ENCODE peak calls at places on chromosome 6, in nine cellular contexts. I is T-cell; G is AG08395; Y is psoas muscle; R is stimulated activated CD8-positive, alpha-beta memory T cell treated with anti-CD3 and anti-CD28 coated beads, Interleukin-12 subunit alpha, Interleukin-12 subunit beta, amount 100 ng/mL, for 4 hours; Q is glomerular endothelial cell; P is tibial artery; S is EH; J is CD4-positive, alpha-beta T cell. E is an unnamed sample.

GRCh38 chr6:16770701-16771569 is 9.7 kb upstream of the ATXN1 start:
- DNase-seq in I (peak; percentile 79), G (peak; percentile 71), Y (peak; percentile 90), R (peak; percentile 51), Q (no peak), P (peak; percentile 88), S (peak; percentile 75), J (peak; percentile 68), E (no peak)

GRCh38 chr6:166572370-166573261 is 13.9 kb downstream of the RAMACL start:
- DNase-seq in I (no peak), G (peak; percentile 27), Y (no peak), R (no peak), Q (no peak), P (no peak), S (peak; percentile 62), J (no peak), E (peak; percentile 81)

GRCh38 chr6:2507016-2507415 is 243.7 kb downstream of the MYLK4 start:
- DNase-seq in I (no peak), G (no peak), Y (no peak), R (no peak), Q (no peak), P (no peak), S (no peak), J (no peak), E (no peak)

GRCh38 chr6:169370054-169370453 is 116.4 kb upstream of the THBS2 start:
- DNase-seq in I (no peak), G (no peak), Y (no peak), R (no peak), Q (no peak), P (no peak), S (no peak), J (no peak), E (peak; percentile 24)

GRCh38 chr6:19231878-19232519 is 605.2 kb upstream of the ID4 start:
- DNase-seq in I (no peak), G (no peak), Y (no peak), R (no peak), Q (no peak), P (no peak), S (no peak), J (no peak), E (no peak)

GRCh38 chr6:141260627-141261015 is 872.1 kb upstream of the GJE1 start:
- DNase-seq in I (no peak), G (no peak), Y (peak; percentile 44), R (no peak), Q (no peak), P (no peak), S (no peak), J (no peak), E (no peak)

GRCh38 chr6:105193647-105194046 is 13.8 kb upstream of the POPDC3 start:
- DNase-seq in I (no peak), G (peak; percentile 75), Y (no peak), R (no peak), Q (no peak), P (no peak), S (peak; percentile 85), J (no peak), E (peak; percentile 63)

GRCh38 chr6:34586327-34587040 is 30.4 kb upstream of the SPDEF start:
- DNase-seq in I (no peak), G (no peak), Y (no peak), R (no peak), Q (no peak), P (peak; percentile 58), S (no peak), J (no peak), E (no peak)

GRCh38 chr6:24899647-24900325 is 36.0 kb downstream of the RIPOR2 start:
- DNase-seq in I (no peak), G (no peak), Y (no peak), R (no peak), Q (no peak), P (no peak), S (no peak), J (peak; percentile 65), E (no peak)

GRCh38 chr6:129860901-129861665 is at the start of gene TMEM244:
- DNase-seq in I (no peak), G (peak; percentile 66), Y (no peak), R (no peak), Q (no peak), P (no peak), S (peak; percentile 90), J (no peak), E (no peak)